ENCODE peak calls at places on chromosomes 16 and 17, in nine cellular contexts. Y is prostate gland; D is activated T-helper 9 cell treated with anti-CD3 and anti-CD28 coated beads, Interleukin-2, amount 50 U/mL, for 16 hours; Z is CD4-positive, CD25-positive, alpha-beta regulatory T cell; G is endothelial cell; S is astrocyte of the spinal cord; J is cardiac muscle cell; I is GM23338; M is foreskin fibroblast. T is an unnamed sample.

GRCh38 chr17:11240041-11240801 is 792 bp upstream of the SHISA6 start:
- DNase-seq in Y (peak; percentile 53), D (no peak), Z (no peak), G (no peak), S (no peak), J (no peak), I (peak; percentile 39), M (no peak), T (no peak)

GRCh38 chr17:35612924-35613521 is 25.9 kb downstream of the AP2B1 start:
- DNase-seq in Y (peak; percentile 26), D (no peak), Z (peak; percentile 60), G (peak; percentile 30), S (peak; percentile 70), J (peak; percentile 73), I (peak; percentile 70), M (peak; percentile 79), T (no peak)

GRCh38 chr17:17004251-17004996 is 32.5 kb upstream of the TNFRSF13B start:
- DNase-seq in Y (no peak), D (no peak), Z (no peak), G (no peak), S (no peak), J (no peak), I (no peak), M (no peak), T (no peak)

GRCh38 chr16:86751081-86752030 is 173.0 kb downstream of the FOXL1 start:
- DNase-seq in Y (peak; percentile 17), D (no peak), Z (no peak), G (no peak), S (peak; percentile 94), J (peak; percentile 83), I (no peak), M (peak; percentile 91), T (no peak)

GRCh38 chr16:3879258-3879886 is 1.1 kb downstream of the CREBBP start:
- DNase-seq in Y (peak; percentile 14), D (peak; percentile 9), Z (peak; percentile 33), G (peak; percentile 25), S (no peak), J (no peak), I (peak; percentile 44), M (peak; percentile 36), T (no peak)

GRCh38 chr17:81518785-81519283 is 6.2 kb upstream of the ACTG1 start:
- DNase-seq in Y (no peak), D (peak; percentile 17), Z (no peak), G (no peak), S (no peak), J (peak; percentile 34), I (peak; percentile 61), M (peak; percentile 74), T (peak; percentile 78)

GRCh38 chr17:17778308-17779014 is 58.3 kb downstream of the SREBF1 start:
- DNase-seq in Y (no peak), D (no peak), Z (no peak), G (no peak), S (peak; percentile 55), J (peak; percentile 97), I (no peak), M (peak; percentile 86), T (no peak)

GRCh38 chr17:71441098-71441497 is 679.7 kb upstream of the SOX9 start:
- DNase-seq in Y (peak; percentile 8), D (no peak), Z (no peak), G (no peak), S (peak; percentile 89), J (peak; percentile 57), I (no peak), M (peak; percentile 89), T (no peak)

GRCh38 chr17:13503526-13503925 is 98.2 kb downstream of the HS3ST3A1 start:
- DNase-seq in Y (no peak), D (no peak), Z (no peak), G (no peak), S (no peak), J (no peak), I (no peak), M (no peak), T (no peak)

GRCh38 chr17:59151007-59151406 is 4.0 kb downstream of the SKA2 start:
- DNase-seq in Y (no peak), D (no peak), Z (peak; percentile 48), G (no peak), S (peak; percentile 15), J (peak; percentile 21), I (no peak), M (no peak), T (no peak)

GRCh38 chr17:9022553-9023388 is 1.5 kb downstream of the NTN1 start:
- DNase-seq in Y (no peak), D (no peak), Z (peak; percentile 25), G (peak; percentile 40), S (peak; percentile 12), J (peak; percentile 18), I (peak; percentile 63), M (peak; percentile 22), T (no peak)

GRCh38 chr16:21166561-21166961 is 8.1 kb downstream of the LDAF1 start:
- DNase-seq in Y (no peak), D (no peak), Z (no peak), G (no peak), S (peak; percentile 65), J (no peak), I (peak; percentile 29), M (peak; percentile 31), T (no peak)

GRCh38 chr16:46908540-46909372 is 24.6 kb downstream of the GPT2 start:
- DNase-seq in Y (peak; percentile 40), D (peak; percentile 34), Z (peak; percentile 72), G (peak; percentile 80), S (peak; percentile 75), J (peak; percentile 75), I (peak; percentile 93), M (peak; percentile 79), T (no peak)

GRCh38 chr17:1724351-1724868 is at the start of gene WDR81:
- DNase-seq in Y (peak; percentile 92), D (peak; percentile 83), Z (peak; percentile 92), G (peak; percentile 81), S (peak; percentile 80), J (peak; percentile 91), I (peak; percentile 93), M (peak; percentile 95), T (peak; percentile 87)

GRCh38 chr17:64732336-64733006 is 70.4 kb upstream of the SMURF2 start:
- DNase-seq in Y (no peak), D (no peak), Z (no peak), G (no peak), S (peak; percentile 85), J (peak; percentile 78), I (no peak), M (peak; percentile 98), T (no peak)

GRCh38 chr17:45645330-45645729 is 138.8 kb upstream of the CRHR1 start:
- DNase-seq in Y (no peak), D (no peak), Z (no peak), G (no peak), S (no peak), J (no peak), I (no peak), M (no peak), T (no peak)

GRCh38 chr17:64778367-64779290 is 116.5 kb upstream of the SMURF2 start:
- DNase-seq in Y (no peak), D (no peak), Z (peak; percentile 30), G (peak; percentile 53), S (no peak), J (peak; percentile 24), I (peak; percentile 69), M (peak; percentile 59), T (no peak)

GRCh38 chr17:38558751-38559024 is 47.1 kb downstream of the SRCIN1 start:
- DNase-seq in Y (no peak), D (no peak), Z (no peak), G (no peak), S (no peak), J (no peak), I (peak; percentile 42), M (no peak), T (no peak)

GRCh38 chr16:65634291-65634690 is 512.4 kb upstream of the CDH11 start:
- DNase-seq in Y (no peak), D (no peak), Z (no peak), G (no peak), S (no peak), J (peak; percentile 52), I (peak; percentile 13), M (no peak), T (no peak)

GRCh38 chr17:21513012-21513570 is 136.9 kb downstream of the KCNJ12 start:
- DNase-seq in Y (peak; percentile 62), D (peak; percentile 68), Z (peak; percentile 74), G (peak; percentile 87), S (peak; percentile 63), J (peak; percentile 80), I (peak; percentile 88), M (peak; percentile 85), T (peak; percentile 73)

GRCh38 chr16:48194828-48195566 is 39.2 kb upstream of the ABCC12 start:
- DNase-seq in Y (peak; percentile 77), D (no peak), Z (no peak), G (no peak), S (peak; percentile 53), J (peak; percentile 36), I (no peak), M (peak; percentile 52), T (no peak)

GRCh38 chr17:77493238-77493812 is 352.6 kb downstream of the SEC14L1 start:
- DNase-seq in Y (no peak), D (no peak), Z (no peak), G (no peak), S (no peak), J (no peak), I (no peak), M (no peak), T (peak; percentile 40)

GRCh38 chr17:69336996-69337395 is 10.1 kb upstream of the ABCA5 start:
- DNase-seq in Y (no peak), D (no peak), Z (no peak), G (no peak), S (no peak), J (no peak), I (no peak), M (no peak), T (no peak)

GRCh38 chr17:9402590-9403199 is 172.9 kb downstream of the STX8 start:
- DNase-seq in Y (no peak), D (no peak), Z (peak; percentile 48), G (peak; percentile 48), S (no peak), J (peak; percentile 60), I (peak; percentile 83), M (peak; percentile 62), T (no peak)

GRCh38 chr17:38464251-38464722 is 36.0 kb downstream of the ARHGAP23 start:
- DNase-seq in Y (no peak), D (no peak), Z (no peak), G (no peak), S (peak; percentile 29), J (no peak), I (no peak), M (peak; percentile 76), T (no peak)

GRCh38 chr17:5184284-5184683 is 7.4 kb downstream of the ZNF594 start:
- DNase-seq in Y (no peak), D (no peak), Z (no peak), G (no peak), S (no peak), J (no peak), I (no peak), M (no peak), T (no peak)